ENCODE peak calls at places on chromosomes 6 and 20, in four cellular contexts. One of them, this sample, is unnamed. For H3K9me3 and H3K4me1, the result is how much of the 10 kb centered on the place peaks cover.

GRCh38 chr20:3692706-3693294 is 11.0 kb upstream of the ADAM33 start:
- DNase-seq in MM.1S: no peak
- DNase-seq in cardiac muscle cell: no peak
- DNase-seq in uterus: no peak
- DNase-seq in this sample: no peak

GRCh38 chr20:37692447-37693166 is 1.2 kb upstream of the CTNNBL1 start:
- DNase-seq in MM.1S: no peak
- DNase-seq in cardiac muscle cell: no peak
- DNase-seq in uterus: no peak
- DNase-seq in this sample: no peak

GRCh38 chr20:52305843-52306242 is 114.3 kb upstream of the ZFP64 start:
- DNase-seq in MM.1S: no peak
- DNase-seq in cardiac muscle cell: no peak
- DNase-seq in uterus: no peak
- DNase-seq in this sample: no peak

GRCh38 chr6:88519227-88520019 is 353.3 kb upstream of the CNR1 start:
- DNase-seq in MM.1S: no peak
- DNase-seq in cardiac muscle cell: no peak
- DNase-seq in uterus: no peak
- DNase-seq in this sample: no peak

GRCh38 chr6:4864534-4864933 is 88.3 kb downstream of the CDYL start:
- DNase-seq in MM.1S: peak
- DNase-seq in cardiac muscle cell: no peak
- DNase-seq in uterus: no peak
- DNase-seq in this sample: no peak

GRCh38 chr6:149458196-149458595 is 26.6 kb downstream of the ZC3H12D start:
- DNase-seq in MM.1S: no peak
- DNase-seq in cardiac muscle cell: no peak
- DNase-seq in uterus: no peak
- DNase-seq in this sample: no peak

GRCh38 chr6:108074359-108075144 is at the start of gene OSTM1:
- DNase-seq in MM.1S: peak
- DNase-seq in cardiac muscle cell: peak
- DNase-seq in uterus: peak
- DNase-seq in this sample: peak

GRCh38 chr6:39370021-39370420 is 47.5 kb upstream of the KCNK16 start:
- DNase-seq in MM.1S: no peak
- DNase-seq in cardiac muscle cell: no peak
- DNase-seq in uterus: no peak
- DNase-seq in this sample: no peak

GRCh38 chr6:93550551-93551276 is 131.4 kb upstream of the EPHA7 start:
- DNase-seq in MM.1S: no peak
- DNase-seq in cardiac muscle cell: no peak
- DNase-seq in uterus: no peak
- DNase-seq in this sample: no peak

DNA sequence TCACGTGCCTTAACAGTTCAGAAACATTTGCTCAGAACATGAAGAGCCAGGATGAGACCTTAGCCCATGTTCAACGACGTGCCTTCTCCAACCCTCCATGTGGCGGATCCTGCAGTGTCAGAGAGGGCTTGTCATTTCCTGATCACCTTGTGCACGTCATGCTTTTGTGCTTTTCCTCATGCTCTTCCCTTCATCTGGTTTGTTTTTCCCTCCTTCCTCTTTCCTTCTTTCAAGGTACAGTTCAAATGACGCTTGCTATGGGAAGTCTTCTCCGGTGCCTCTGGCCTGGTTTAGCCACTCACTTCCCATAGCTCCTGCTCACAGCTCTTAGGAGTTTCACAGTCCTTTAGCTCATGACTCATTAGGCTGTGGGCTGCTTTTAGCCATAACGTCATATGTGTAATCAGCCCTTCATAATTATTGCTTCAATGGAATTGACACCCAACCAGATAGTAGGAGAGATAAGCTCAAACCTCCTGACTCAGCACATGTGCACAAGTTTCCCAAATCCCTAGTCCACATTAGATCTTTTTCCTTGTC is 102.7 kb upstream of the CNKSR3 start:
- DNase-seq in MM.1S: no peak
- DNase-seq in cardiac muscle cell: peak
- DNase-seq in uterus: peak
- DNase-seq in this sample: no peak
- H3K27ac ChIP-seq in MM.1S: no peak
- H3K27ac ChIP-seq in cardiac muscle cell: no peak
- H3K27ac ChIP-seq in uterus: peak
- H3K27ac ChIP-seq in this sample: no peak

GRCh38 chr20:50405235-50405914 is 104.8 kb upstream of the PTPN1 start:
- DNase-seq in MM.1S: no peak
- DNase-seq in cardiac muscle cell: no peak
- DNase-seq in uterus: no peak
- DNase-seq in this sample: peak
- H3K9me3 ChIP-seq in MM.1S: under half
- H3K9me3 ChIP-seq in cardiac muscle cell: under half
- H3K9me3 ChIP-seq in uterus: under half
- H3K9me3 ChIP-seq in this sample: under half

GRCh38 chr6:139987091-139987490 is 612.6 kb upstream of the CITED2 start:
- DNase-seq in MM.1S: no peak
- DNase-seq in cardiac muscle cell: no peak
- DNase-seq in uterus: no peak
- DNase-seq in this sample: no peak

GRCh38 chr6:139990287-139990686 is 615.8 kb upstream of the CITED2 start:
- DNase-seq in MM.1S: no peak
- DNase-seq in cardiac muscle cell: peak
- DNase-seq in uterus: no peak
- DNase-seq in this sample: no peak

GRCh38 chr6:139990865-139991264 is 616.4 kb upstream of the CITED2 start:
- DNase-seq in MM.1S: no peak
- DNase-seq in cardiac muscle cell: peak
- DNase-seq in uterus: peak
- DNase-seq in this sample: no peak

GRCh38 chr6:139985236-139985815 is 610.9 kb upstream of the CITED2 start:
- DNase-seq in MM.1S: no peak
- DNase-seq in cardiac muscle cell: no peak
- DNase-seq in uterus: no peak
- DNase-seq in this sample: no peak

GRCh38 chr6:139988702-139989101 is 614.3 kb upstream of the CITED2 start:
- DNase-seq in MM.1S: no peak
- DNase-seq in cardiac muscle cell: no peak
- DNase-seq in uterus: no peak
- DNase-seq in this sample: no peak
- H3K4me1 ChIP-seq in MM.1S: under half
- H3K4me1 ChIP-seq in cardiac muscle cell: under half
- H3K4me1 ChIP-seq in uterus: under half
- H3K4me1 ChIP-seq in this sample: under half

DNA sequence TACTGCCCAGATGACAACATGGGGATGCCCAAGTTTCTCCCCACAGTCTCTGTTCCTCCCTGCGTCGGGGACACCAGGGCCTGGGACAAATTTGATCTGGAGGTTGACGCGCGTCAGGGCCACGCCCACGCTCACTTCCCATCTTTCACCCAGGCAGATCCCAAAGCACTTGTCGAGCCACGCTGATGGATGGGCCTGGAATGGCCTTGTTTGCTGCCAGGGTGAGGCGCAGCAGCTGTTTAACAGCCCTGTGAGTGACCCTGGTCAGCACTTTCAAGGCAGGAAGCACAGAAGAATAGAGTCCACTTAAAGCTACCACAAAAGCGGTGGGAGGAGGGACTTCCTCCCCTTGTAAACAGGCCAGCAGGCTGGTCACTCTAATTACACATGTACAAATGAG is 324.7 kb upstream of the JARID2 start:
- DNase-seq in MM.1S: no peak
- DNase-seq in cardiac muscle cell: peak
- DNase-seq in uterus: peak
- DNase-seq in this sample: peak
- H3K27ac ChIP-seq in MM.1S: no peak
- H3K27ac ChIP-seq in cardiac muscle cell: no peak
- H3K27ac ChIP-seq in uterus: no peak
- H3K27ac ChIP-seq in this sample: no peak